ENCODE peak calls at places on chromosomes 1 and 21, in seven cellular contexts. W is activated naive CD4-positive, alpha-beta T cell treated with anti-CD3 and anti-CD28 coated beads for 36 hours; E is central memory CD4-positive, alpha-beta T cell; X is GM12864; D is effector CD4-positive, alpha-beta T cell; V is DMS153; A is HFF-Myc. L is an unnamed sample.

GRCh38 chr21:44914176-44914874 is 6.4 kb downstream of the ITGB2 start:
- DNase-seq in E (peak), A (no peak), X (no peak), D (peak), V (no peak), W (peak), L (no peak)

GRCh38 chr1:72109916-72110315 is 172.4 kb downstream of the NEGR1 start:
- DNase-seq in W (no peak), D (no peak), V (no peak), A (no peak), E (no peak), X (no peak), L (no peak)

GRCh38 chr1:85577421-85578320 is 2.9 kb upstream of the CCN1 start:
- DNase-seq in V (no peak), D (no peak), X (no peak), W (peak), A (peak), E (no peak), L (no peak)

GRCh38 chr1:236685917-236686814 is at the start of gene ACTN2:
- DNase-seq in D (peak), E (peak), X (no peak), V (no peak), A (no peak), W (peak), L (peak)

GRCh38 chr1:151537112-151537511 is 3.0 kb upstream of the TUFT1 start:
- DNase-seq in E (no peak), X (no peak), D (no peak), W (no peak), A (peak), V (no peak), L (no peak)

GRCh38 chr1:174112489-174113162 is 46.7 kb upstream of the RABGAP1L start:
- DNase-seq in X (no peak), E (no peak), D (no peak), W (no peak), A (no peak), V (no peak), L (no peak)

GRCh38 chr1:101847608-101848007 is 149.1 kb downstream of the OLFM3 start:
- DNase-seq in D (no peak), X (no peak), A (no peak), W (no peak), V (no peak), E (no peak), L (no peak)

GRCh38 chr1:220926146-220926545 is 46.9 kb downstream of the HLX start:
- DNase-seq in E (no peak), X (no peak), A (peak), V (peak), D (no peak), W (no peak), L (no peak)

GRCh38 chr21:35059742-35060141 is 10.6 kb upstream of the RUNX1 start:
- DNase-seq in X (no peak), V (no peak), D (no peak), E (no peak), A (no peak), W (no peak), L (no peak)

GRCh38 chr1:30615816-30616590 is 107.4 kb downstream of the MATN1 start:
- DNase-seq in W (no peak), A (no peak), D (no peak), X (no peak), E (no peak), V (no peak), L (no peak)

GRCh38 chr1:232059726-232060360 is 433.3 kb downstream of the DISC1 start:
- DNase-seq in D (no peak), A (no peak), X (no peak), V (peak), W (no peak), E (no peak), L (no peak)

GRCh38 chr1:90964444-90965035 is 57.3 kb downstream of the ZNF644 start:
- DNase-seq in A (no peak), E (no peak), W (no peak), D (no peak), V (no peak), X (no peak), L (no peak)

GRCh38 chr1:213989740-213990472 is 2.1 kb downstream of the PROX1 start:
- DNase-seq in V (peak), A (no peak), D (no peak), X (no peak), E (no peak), W (no peak), L (no peak)

GRCh38 chr1:241836944-241837343 is 11.1 kb upstream of the EXO1 start:
- DNase-seq in V (no peak), E (no peak), W (no peak), D (no peak), X (no peak), A (no peak), L (no peak)

GRCh38 chr1:9559673-9560072 is 20.4 kb downstream of the SLC25A33 start:
- DNase-seq in X (no peak), E (peak), A (no peak), D (no peak), V (no peak), W (no peak), L (no peak)

GRCh38 chr1:157966034-157966671 is 27.3 kb upstream of the KIRREL1 start:
- DNase-seq in A (no peak), D (no peak), E (no peak), X (no peak), W (no peak), V (no peak), L (no peak)

L was measured in activated CD8-positive, alpha-beta memory T cell treated with anti-CD3 and anti-CD28 coated beads for 1 hour.